ENCODE peak calls at places on chromosome 20, in nine cellular contexts. U, O, N, A, B, P, Y, H and R are unnamed samples. For H3K36me3, the result is how much of the 10 kb centered on the place peaks cover.

GRCh38 chr20:32560989-32561830 is 23.9 kb downstream of the NOL4L start:
- DNase-seq in N (no peak), B (no peak), H (peak), P (no peak), O (no peak), U (no peak), A (peak), Y (no peak), R (no peak)

GRCh38 chr20:35395728-35396127 is 16.0 kb downstream of the UQCC1 start:
- DNase-seq in H (no peak), A (no peak), B (no peak), Y (no peak), P (no peak), N (peak), U (no peak), O (no peak), R (peak)

GRCh38 chr20:38460040-38460623 is 12.5 kb upstream of the RALGAPB start:
- DNase-seq in N (peak), O (peak), A (no peak), B (no peak), P (no peak), H (peak), U (no peak), Y (no peak), R (peak)

GRCh38 chr20:13002256-13002655 is 6.5 kb upstream of the SPTLC3 start:
- DNase-seq in A (no peak), U (no peak), Y (no peak), N (no peak), O (no peak), H (no peak), B (no peak), P (no peak), R (no peak)

GRCh38 chr20:37914672-37915433 is 11.9 kb downstream of the VSTM2L start:
- DNase-seq in U (no peak), P (no peak), B (no peak), N (no peak), Y (peak), H (peak), O (no peak), A (no peak), R (peak)

GRCh38 chr20:32524871-32525501 is 60.1 kb downstream of the NOL4L start:
- DNase-seq in N (no peak), U (peak), B (no peak), P (no peak), Y (peak), H (no peak), O (no peak), A (peak), R (no peak)

GRCh38 chr20:62603021-62603906 is 39.0 kb upstream of the SLCO4A1 start:
- DNase-seq in B (no peak), U (no peak), P (peak), Y (peak), O (peak), N (peak), H (no peak), A (peak), R (no peak)

GRCh38 chr20:36754656-36755222 is 8.8 kb upstream of the NDRG3 start:
- DNase-seq in N (peak), B (peak), O (peak), A (no peak), H (peak), U (peak), P (peak), Y (no peak), R (peak)

GRCh38 chr20:18436847-18437246 is 30.0 kb downstream of the DZANK1 start:
- DNase-seq in A (no peak), Y (no peak), O (no peak), B (no peak), H (no peak), P (no peak), U (no peak), N (peak), R (no peak)

GRCh38 chr20:2659547-2659946 is 4.5 kb downstream of the IDH3B start:
- DNase-seq in Y (no peak), P (no peak), B (no peak), O (no peak), N (no peak), U (no peak), H (no peak), A (no peak), R (no peak)

GRCh38 chr20:38843346-38843745 is 37.8 kb downstream of the PPP1R16B start:
- DNase-seq in B (no peak), P (no peak), U (no peak), O (no peak), N (no peak), H (no peak), Y (no peak), A (no peak), R (peak)

GRCh38 chr20:13402171-13402760 is 181.2 kb downstream of the ISM1 start:
- DNase-seq in O (peak), A (no peak), B (no peak), U (peak), Y (no peak), N (no peak), P (no peak), H (no peak), R (no peak)

GRCh38 chr20:38723069-38723981 is 961 bp upstream of the SLC32A1 start:
- DNase-seq in P (no peak), Y (no peak), N (no peak), B (no peak), U (no peak), A (no peak), O (no peak), H (no peak), R (no peak)

GRCh38 chr20:21364413-21364812 is 32.9 kb downstream of the NKX2-4 start:
- DNase-seq in A (no peak), N (no peak), U (no peak), B (no peak), Y (no peak), O (no peak), P (no peak), H (no peak), R (no peak)

GRCh38 chr20:20412750-20413149 is 44.8 kb downstream of the INSM1 start:
- DNase-seq in A (no peak), H (no peak), P (no peak), O (no peak), Y (no peak), B (no peak), N (no peak), U (no peak), R (no peak)

GRCh38 chr20:11364736-11365135 is 553.0 kb upstream of the BTBD3 start:
- DNase-seq in U (no peak), N (no peak), Y (no peak), H (no peak), O (no peak), A (no peak), P (no peak), B (no peak), R (no peak)

GRCh38 chr20:32207211-32207625 is 325 bp downstream of the PLAGL2 start:
- DNase-seq in Y (no peak), A (no peak), P (no peak), N (no peak), O (no peak), U (no peak), H (peak), B (no peak), R (no peak)

GRCh38 chr20:61514018-61514755 is 262.1 kb downstream of the CDH4 start:
- DNase-seq in Y (peak), H (no peak), P (no peak), B (no peak), A (no peak), O (no peak), U (no peak), N (no peak), R (no peak)

DNA sequence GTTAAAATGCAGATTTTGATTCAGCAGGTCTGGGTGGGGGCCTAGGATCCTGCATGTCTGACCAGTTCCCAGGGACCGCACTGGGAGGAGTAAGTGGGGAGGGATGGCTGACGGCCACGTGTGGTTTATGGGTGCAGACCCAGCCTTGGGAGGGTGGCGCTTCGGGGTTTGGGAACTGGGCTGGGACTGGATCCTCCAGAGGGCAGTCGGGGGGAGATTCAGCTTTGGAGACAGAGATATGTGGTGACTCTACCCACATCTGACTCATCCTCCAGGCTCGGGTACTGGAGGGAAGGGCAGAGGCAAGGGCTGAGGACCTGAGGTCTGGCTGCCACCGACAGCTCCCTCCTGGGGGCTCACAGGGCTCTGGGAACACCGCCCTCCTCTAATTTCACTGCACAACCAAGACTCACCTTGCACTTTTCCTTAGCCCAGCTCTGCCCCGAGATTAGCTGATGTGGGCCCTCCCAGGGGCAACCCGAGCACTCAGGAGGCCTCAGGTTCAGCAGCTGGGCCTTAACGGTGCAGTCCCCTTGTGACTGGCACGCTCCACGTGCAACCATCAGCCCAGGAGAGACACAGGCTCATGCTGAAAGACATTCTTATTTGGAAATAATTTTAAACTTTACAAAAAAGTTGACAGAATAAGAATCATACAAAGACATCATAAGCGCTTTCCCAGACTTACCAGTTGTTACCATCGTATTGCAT is 172.8 kb upstream of the PMEPA1 start:
- DNase-seq in P (no peak), Y (no peak), U (no peak), H (no peak), O (peak), A (no peak), N (no peak), B (no peak), R (no peak)
- TF ChIP-seq CTCF in P (no peak), Y (no peak), U (no peak), H (no peak), O (peak), A (no peak), N (no peak), B (no peak), R (no peak)

DNA sequence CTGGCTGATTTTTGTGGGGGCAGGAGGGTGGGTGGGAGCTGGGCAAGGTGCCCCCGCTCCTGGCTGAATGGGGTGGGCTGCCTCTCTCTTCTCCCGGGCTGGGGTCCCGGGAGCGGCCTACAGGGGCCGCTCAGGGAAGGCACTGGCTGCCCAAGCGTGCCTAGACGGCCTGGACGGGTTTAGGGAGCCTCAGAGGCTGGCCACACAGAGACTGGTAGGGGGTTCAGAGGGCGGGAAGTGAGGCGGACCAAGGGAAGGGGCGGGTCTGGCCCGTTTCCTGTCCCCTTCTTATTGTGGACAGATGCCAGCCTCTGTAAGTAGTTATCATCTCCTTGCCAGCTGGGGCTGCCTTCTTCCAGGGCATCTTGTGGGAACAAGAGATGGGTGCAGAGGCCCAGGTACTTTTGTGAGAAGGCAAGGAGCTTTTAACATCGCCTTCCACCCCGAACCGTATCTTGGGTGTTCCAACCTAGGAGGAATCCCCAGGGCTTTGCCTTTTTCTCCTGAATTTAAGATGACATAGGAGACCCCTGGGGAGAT is 437 bp downstream of the CD40 start:
- DNase-seq in N (no peak), P (peak), O (no peak), A (peak), U (peak), Y (peak), H (no peak), B (no peak), R (no peak)
- H3K4me3 ChIP-seq in N (peak), P (peak), O (peak), A (peak), U (peak), Y (peak), H (no peak), B (peak), R (no peak)

GRCh38 chr20:43140719-43141118 is 49.0 kb downstream of the PTPRT start:
- DNase-seq in O (no peak), P (no peak), B (no peak), Y (no peak), A (no peak), N (no peak), H (no peak), U (no peak), R (no peak)

GRCh38 chr20:43137160-43137559 is 52.5 kb downstream of the PTPRT start:
- DNase-seq in B (no peak), H (no peak), P (no peak), A (no peak), U (no peak), N (no peak), Y (no peak), O (no peak), R (no peak)

DNA sequence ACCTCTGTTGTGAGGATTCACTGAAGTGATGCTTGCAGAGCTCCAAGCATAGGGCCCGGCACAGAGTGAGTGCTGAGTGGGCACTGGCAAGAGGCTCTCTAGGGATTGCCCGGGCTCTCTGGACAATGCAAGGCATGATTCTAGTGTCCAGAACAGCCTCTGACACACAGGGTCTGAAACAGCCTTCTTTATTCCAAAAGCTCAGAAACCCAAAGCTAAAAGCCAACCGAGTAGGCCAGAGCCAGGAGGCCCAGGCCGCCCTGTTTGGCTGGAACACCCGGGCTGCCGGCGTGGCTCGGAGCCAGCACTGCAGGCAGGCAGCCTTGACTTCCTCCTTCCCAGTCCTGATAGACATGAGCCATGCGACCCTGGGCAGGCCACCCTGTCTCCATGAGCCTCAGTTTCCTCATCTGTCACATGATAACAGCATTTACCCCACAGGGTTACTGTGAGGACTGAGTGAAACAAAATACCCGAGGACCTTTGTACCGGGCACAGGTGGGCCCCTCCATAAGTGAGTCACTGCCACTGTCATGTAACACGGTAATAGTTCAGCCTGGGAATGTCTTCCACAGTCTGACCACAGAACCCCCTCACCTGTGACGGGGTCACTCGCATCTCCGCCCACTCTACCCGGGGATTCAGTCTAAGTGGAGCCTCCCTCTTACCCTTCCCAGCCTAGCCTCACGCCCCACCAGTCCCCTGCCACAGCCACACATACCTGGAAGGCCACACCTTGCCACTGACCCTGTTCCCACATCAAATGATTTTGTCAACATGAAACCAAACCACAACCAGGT is 51.4 kb downstream of the PTPRT start:
- DNase-seq in N (no peak), U (no peak), A (peak), P (no peak), O (no peak), Y (no peak), B (no peak), H (peak), R (no peak)
- H3K36me3 ChIP-seq in N (under half), U (under half), A (under half), P (under half), O (under half), Y (under half), B (under half), H (under half), R (under half)

GRCh38 chr20:8932192-8933150 is 136.4 kb upstream of the PLCB4 start:
- DNase-seq in H (no peak), A (no peak), U (no peak), Y (no peak), B (no peak), O (peak), P (peak), N (peak), R (no peak)
- TF ChIP-seq CTCF in H (no peak), A (no peak), U (no peak), Y (no peak), B (no peak), O (no peak), P (no peak), N (no peak), R (no peak)

GRCh38 chr20:6053064-6053775 is 640 bp downstream of the LRRN4 start:
- DNase-seq in B (no peak), U (no peak), P (no peak), A (no peak), O (no peak), H (no peak), N (no peak), Y (no peak), R (no peak)

GRCh38 chr20:6053776-6054688 is at the start of gene LRRN4:
- DNase-seq in H (peak), O (peak), U (no peak), B (no peak), P (no peak), N (peak), Y (peak), A (no peak), R (no peak)

GRCh38 chr20:6055161-6055783 is 1.4 kb upstream of the LRRN4 start:
- DNase-seq in H (no peak), O (no peak), P (no peak), Y (no peak), B (no peak), N (no peak), A (no peak), U (no peak), R (peak)

GRCh38 chr20:6048391-6048790 is 5.5 kb downstream of the LRRN4 start:
- DNase-seq in H (no peak), N (no peak), B (no peak), O (no peak), P (no peak), A (no peak), U (no peak), Y (no peak), R (no peak)

GRCh38 chr20:6051505-6051904 is 2.4 kb downstream of the LRRN4 start:
- DNase-seq in Y (no peak), A (no peak), B (no peak), U (no peak), H (peak), P (no peak), N (peak), O (peak), R (no peak)
- H3K4me3 ChIP-seq in Y (peak), A (peak), B (no peak), U (no peak), H (peak), P (no peak), N (peak), O (no peak), R (no peak)

GRCh38 chr20:33681728-33682353 is 4.3 kb downstream of the E2F1 start:
- DNase-seq in O (no peak), N (no peak), U (no peak), B (no peak), Y (no peak), P (no peak), H (no peak), A (no peak), R (no peak)
- H3K36me3 ChIP-seq in O (under half), N (under half), U (under half), B (under half), Y (under half), P (under half), H (under half), A (under half), R (half or more)